ENCODE peak calls at places on chromosomes 3 and 15, in four cellular contexts. L, V, Z and S are unnamed samples.

GRCh38 chr3:65343031-65343430 is 655.2 kb upstream of the ADAMTS9 start:
- DNase-seq in L (no peak), V (no peak), Z (no peak), S (no peak)

GRCh38 chr15:62344806-62345539 is 179.9 kb upstream of the C2CD4B start:
- DNase-seq in L (no peak), V (peak; percentile 84), Z (peak; percentile 82), S (peak; percentile 16)

GRCh38 chr15:78104566-78105500 is 12.5 kb downstream of the SH2D7 start:
- DNase-seq in L (no peak), V (no peak), Z (no peak), S (no peak)

GRCh38 chr15:78878356-78878755 is 5.7 kb downstream of the MORF4L1 start:
- DNase-seq in L (no peak), V (no peak), Z (no peak), S (peak; percentile 53)

GRCh38 chr3:59064276-59064675 is 14.5 kb upstream of the CFAP20DC start:
- DNase-seq in L (no peak), V (peak; percentile 11), Z (peak; percentile 25), S (no peak)

GRCh38 chr15:30953731-30954378 is 37.6 kb downstream of the MTMR10 start:
- DNase-seq in L (no peak), V (no peak), Z (no peak), S (no peak)

GRCh38 chr3:90062018-90062417 is 954.6 kb downstream of the EPHA3 start:
- DNase-seq in L (no peak), V (no peak), Z (no peak), S (no peak)

GRCh38 chr3:31288641-31289100 is 244.1 kb upstream of the STT3B start:
- DNase-seq in L (peak; percentile 60), V (no peak), Z (peak; percentile 20), S (peak; percentile 37)

GRCh38 chr3:67655364-67656121 is 1.1 kb upstream of the SUCLG2 start:
- DNase-seq in L (no peak), V (no peak), Z (peak; percentile 35), S (no peak)

GRCh38 chr15:88104357-88104756 is 152.2 kb downstream of the NTRK3 start:
- DNase-seq in L (no peak), V (no peak), Z (no peak), S (no peak)

GRCh38 chr15:56916825-56917477 is 1.5 kb upstream of the TCF12 start:
- DNase-seq in L (no peak), V (no peak), Z (no peak), S (no peak)

GRCh38 chr3:48301814-48302194 is 31.7 kb downstream of the SPINK8 start:
- DNase-seq in L (no peak), V (no peak), Z (peak; percentile 64), S (no peak)

GRCh38 chr15:70799667-70800450 is 36.5 kb upstream of the UACA start:
- DNase-seq in L (no peak), V (no peak), Z (no peak), S (peak; percentile 98)

GRCh38 chr3:147298511-147298982 is 107.8 kb downstream of the ZIC4 start:
- DNase-seq in L (no peak), V (no peak), Z (no peak), S (peak; percentile 99)

GRCh38 chr3:169764164-169764452 is 752 bp downstream of the TERC start:
- DNase-seq in L (no peak), V (no peak), Z (no peak), S (no peak)

GRCh38 chr15:89171136-89172072 is 50.0 kb downstream of the RLBP1 start:
- DNase-seq in L (no peak), V (peak; percentile 57), Z (peak; percentile 73), S (no peak)
- TF ChIP-seq CTCF in L (peak; percentile 77), V (peak; percentile 75), Z (peak; percentile 70), S (peak; percentile 74)

DNA sequence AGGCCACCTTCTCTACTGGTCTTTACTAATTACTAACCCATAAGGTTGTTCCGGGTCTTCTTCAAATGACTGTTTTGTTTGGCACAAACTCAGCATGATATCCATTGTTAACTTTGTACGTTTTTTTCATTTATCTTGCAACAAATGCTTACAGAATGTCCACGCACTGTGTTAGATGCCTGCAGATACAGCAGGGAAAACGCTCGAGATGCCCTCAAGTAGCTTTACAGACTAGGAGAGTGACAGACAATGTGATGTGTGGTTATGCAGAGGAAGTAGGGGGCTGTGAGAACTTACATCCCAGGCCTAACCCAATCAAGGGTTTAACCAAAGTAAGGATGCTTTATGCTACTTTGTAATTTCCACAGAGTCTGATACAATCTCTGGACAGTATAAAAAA is 949 bp upstream of the RFC4 start:
- DNase-seq in L (no peak), V (no peak), Z (no peak), S (no peak)
- H3K4me3 ChIP-seq in L (peak overlapping the region; percentile 56), V (peak overlapping the region; percentile 77), Z (peak overlapping the region; percentile 57), S (peak overlapping the region; percentile 63)

DNA sequence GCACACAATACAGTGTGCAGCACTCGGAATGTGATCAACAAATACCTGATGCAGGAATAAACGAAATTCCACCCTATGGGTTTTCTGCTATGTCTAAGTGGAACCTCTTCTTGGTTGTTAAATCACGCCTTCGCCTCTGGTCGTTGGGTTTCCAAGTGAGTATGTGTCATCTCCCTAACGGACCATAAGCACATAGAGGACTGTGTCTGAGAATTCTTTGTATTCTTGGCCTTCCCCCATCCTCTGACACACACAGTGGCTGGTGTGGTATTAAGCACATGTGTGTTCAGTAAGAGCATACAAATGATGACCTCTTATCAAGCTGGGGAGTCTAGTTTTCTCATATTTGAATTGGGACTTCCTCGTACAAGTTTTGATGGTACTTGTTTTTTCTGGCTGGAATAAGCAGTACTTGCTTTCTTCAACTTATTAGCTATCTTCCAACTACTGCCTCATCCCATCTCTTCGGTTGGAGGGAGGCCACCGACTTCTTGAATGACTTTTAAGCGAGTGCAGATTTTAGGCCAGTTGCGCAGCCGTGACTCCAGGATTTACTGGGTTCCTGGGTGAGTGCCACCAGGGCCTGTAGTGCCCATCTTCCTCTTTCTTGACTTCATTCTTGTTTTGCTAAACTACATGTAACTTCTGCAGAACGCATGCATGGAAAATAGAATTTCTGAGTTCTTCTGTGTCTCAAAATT is 240.2 kb downstream of the ADAMTS17 start:
- DNase-seq in L (peak; percentile 74), V (no peak), Z (no peak), S (no peak)
- TF ChIP-seq CTCF in L (no peak), V (no peak), Z (no peak), S (no peak)

DNA sequence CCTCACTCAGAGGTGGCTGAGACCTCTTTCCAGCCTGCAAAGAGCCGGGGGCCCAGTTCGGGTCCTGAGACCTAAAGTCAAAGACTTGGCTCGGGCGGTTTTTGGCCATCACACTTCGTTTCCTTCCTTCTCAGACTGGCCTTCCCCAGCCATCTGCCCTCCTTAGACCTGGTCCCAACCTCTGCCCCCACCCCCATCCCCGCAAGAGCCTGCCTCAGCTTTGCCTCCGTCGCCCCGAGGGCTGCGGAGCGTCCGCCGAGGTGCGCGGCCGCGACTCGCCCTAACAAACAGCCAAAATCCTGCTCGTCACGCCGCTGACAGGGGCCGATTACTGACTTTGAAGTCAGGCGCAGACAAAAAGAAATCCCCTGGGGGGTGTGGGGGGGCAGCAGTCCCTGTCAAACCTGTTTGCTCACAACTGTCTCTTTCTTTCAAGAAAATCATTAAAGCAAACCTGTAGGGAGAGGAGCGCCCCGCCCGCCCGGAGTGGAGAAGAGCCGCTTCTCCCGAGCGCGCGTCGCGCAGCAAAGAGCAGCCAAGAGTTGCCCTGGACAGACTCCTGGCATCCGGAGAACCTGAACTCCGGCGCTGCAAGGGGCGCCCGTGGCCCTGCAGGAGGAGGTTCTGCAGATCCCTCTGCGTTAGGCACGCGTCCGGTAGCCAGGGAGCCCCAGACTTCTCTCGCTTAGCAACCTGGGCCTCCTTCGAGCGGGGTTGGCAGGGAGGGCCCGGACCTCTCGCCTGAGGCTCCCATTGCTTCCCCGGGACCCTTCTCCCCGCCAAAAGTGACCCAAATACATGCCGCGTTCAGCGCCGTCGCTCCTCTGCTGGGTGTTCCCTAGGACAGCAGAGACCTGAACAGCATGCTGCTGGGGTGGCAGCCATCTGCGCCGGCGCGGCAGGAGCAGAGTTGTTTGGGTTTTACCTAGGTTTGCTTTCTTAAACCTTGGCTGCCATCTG is 4.5 kb downstream of the SOX14 start:
- DNase-seq in L (no peak), V (no peak), Z (no peak), S (no peak)
- H3K4me3 ChIP-seq in L (no peak overlapping the region), V (no peak overlapping the region), Z (peak overlapping the region; percentile 11), S (peak overlapping the region; percentile 19)

GRCh38 chr15:76185716-76186115 is 125.6 kb downstream of the ETFA start:
- DNase-seq in L (no peak), V (peak; percentile 67), Z (peak; percentile 42), S (no peak)
- TF ChIP-seq CTCF in L (peak; percentile 49), V (peak; percentile 87), Z (peak; percentile 49), S (peak; percentile 63)

GRCh38 chr3:69084668-69085542 is at the start of gene ARL6IP5:
- DNase-seq in L (peak; percentile 96), V (peak; percentile 91), Z (peak; percentile 95), S (peak; percentile 90)

GRCh38 chr3:69088033-69088432 is 3.3 kb downstream of the ARL6IP5 start:
- DNase-seq in L (no peak), V (no peak), Z (no peak), S (no peak)

GRCh38 chr3:69086133-69086722 is 1.5 kb downstream of the ARL6IP5 start:
- DNase-seq in L (peak; percentile 97), V (peak; percentile 35), Z (peak; percentile 94), S (peak; percentile 91)

GRCh38 chr3:69085543-69086132 is 901 bp downstream of the ARL6IP5 start:
- DNase-seq in L (no peak), V (peak; percentile 17), Z (peak; percentile 53), S (no peak)

DNA sequence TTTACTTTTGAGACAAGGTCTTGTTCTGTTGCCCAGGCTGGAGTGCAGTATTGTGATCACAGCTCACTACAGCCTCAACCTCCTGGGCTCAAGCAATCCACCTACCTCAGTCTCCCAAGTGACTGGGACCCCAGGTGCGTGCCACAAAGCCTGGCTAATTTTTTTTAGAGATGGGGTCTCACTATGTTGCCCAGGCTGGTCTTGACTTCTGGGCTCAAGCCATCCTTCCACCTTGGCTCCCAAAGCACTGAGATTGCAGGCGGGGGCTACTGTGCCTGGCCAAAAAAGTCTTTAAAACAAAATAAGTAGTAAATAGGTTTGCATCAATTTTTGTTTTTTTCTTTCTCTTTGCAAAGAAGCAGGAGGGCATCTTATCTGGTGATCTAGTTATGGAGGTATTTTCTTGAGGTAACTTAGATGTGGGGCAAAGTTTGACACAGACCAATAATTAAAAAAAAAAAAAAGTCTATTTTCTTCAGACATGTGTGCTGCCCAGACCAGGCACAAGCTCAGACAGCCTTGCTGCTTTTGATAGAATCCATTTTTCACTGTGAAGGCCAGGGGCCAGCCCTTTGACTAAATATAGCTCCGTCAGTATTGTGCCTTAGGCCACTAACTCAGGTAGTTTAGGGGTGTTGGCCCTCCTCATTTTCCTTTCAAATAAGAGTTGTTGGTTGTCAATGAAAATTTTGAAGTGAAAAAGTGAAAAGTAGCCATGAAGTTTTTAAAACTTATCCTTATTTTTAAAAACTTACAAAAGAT is 2.5 kb downstream of the ARL6IP5 start:
- DNase-seq in L (no peak), V (no peak), Z (no peak), S (no peak)
- H3K4me3 ChIP-seq in L (peak overlapping the region; percentile 87), V (no peak overlapping the region), Z (peak overlapping the region; percentile 68), S (peak overlapping the region; percentile 92)

DNA sequence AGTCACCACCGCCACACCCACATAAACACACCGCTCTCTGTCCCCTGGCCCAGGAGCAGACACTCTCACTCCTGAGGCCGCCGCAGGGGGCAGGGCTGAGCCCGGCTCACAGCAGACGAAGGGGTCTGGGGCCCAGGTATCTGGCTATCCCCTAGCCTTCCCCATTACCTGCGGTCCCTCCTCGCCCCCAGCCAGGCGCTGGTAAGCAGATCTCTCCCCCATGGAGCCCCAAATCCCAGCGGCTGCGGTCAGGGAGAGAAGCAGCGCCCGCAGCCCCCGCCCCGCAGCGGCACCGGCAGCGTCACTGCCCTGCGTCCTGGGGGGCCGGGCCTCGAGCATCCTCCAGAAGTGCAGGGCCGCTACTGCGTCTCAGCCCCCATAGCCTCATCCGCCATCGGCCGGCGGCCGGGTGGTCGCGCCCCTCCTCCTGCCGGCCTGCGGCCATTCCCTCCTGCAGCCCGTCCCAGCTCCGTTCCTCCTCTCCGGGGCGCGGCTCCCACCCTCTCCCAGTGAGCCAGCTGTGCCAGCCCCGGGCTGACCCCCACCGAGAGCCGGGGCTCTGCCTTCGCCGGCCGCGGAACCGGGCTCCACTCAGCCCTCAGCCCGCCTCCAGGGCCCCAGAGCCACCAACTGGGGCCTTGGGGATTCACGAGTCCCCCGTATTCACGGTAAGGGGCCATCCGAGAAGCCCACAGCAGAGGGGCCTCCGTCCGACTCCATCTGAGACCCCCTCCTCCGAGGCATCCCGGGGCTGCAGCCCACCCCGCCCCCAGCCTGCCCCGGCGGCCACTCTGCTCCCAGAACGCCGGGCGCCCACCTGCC is 13.1 kb downstream of the TNK2 start:
- DNase-seq in L (no peak), V (peak; percentile 45), Z (peak; percentile 64), S (no peak)
- TF ChIP-seq CTCF in L (peak; percentile 5), V (peak; percentile 52), Z (no peak), S (no peak)